ENCODE peak calls at places on chromosomes 4 and X, in nine cellular contexts. C is stimulated activated CD4-positive, alpha-beta T cell treated with anti-CD3 and anti-CD28 coated beads, Interleukin-1b, Interleukin-23, amount 100 ng/mL, for 24 hours; V is Right ventricle myocardium superior; R is memory B cell; B is posterior cingulate gyrus; Z is neuronal stem cell; S is C1 segment of cervical spinal cord; E is stimulated activated CD8-positive, alpha-beta memory T cell treated with anti-CD3 and anti-CD28 coated beads, Interleukin-12 subunit alpha, Interleukin-12 subunit beta, amount 100 ng/mL, for 4 hours; H is right atrium auricular region. W is an unnamed sample.

GRCh38 chrX:149962859-149963757 is 24.8 kb upstream of the EOLA2 start:
- DNase-seq in H (no peak), S (peak; percentile 0), E (no peak), Z (peak; percentile 12), R (no peak), C (no peak), V (no peak), B (peak; percentile 20), W (peak; percentile 49)

GRCh38 chr4:133618963-133619362 is 469.9 kb downstream of the PCDH10 start:
- DNase-seq in B (no peak), V (no peak), H (no peak), Z (no peak), E (no peak), S (no peak), C (no peak), R (no peak), W (no peak)

GRCh38 chrX:130120321-130120731 is 10.0 kb upstream of the ELF4 start:
- DNase-seq in V (no peak), H (no peak), S (no peak), C (no peak), B (no peak), E (no peak), Z (no peak), R (no peak), W (no peak)

GRCh38 chr4:41209187-41209586 is 5.2 kb downstream of the APBB2 start:
- DNase-seq in C (no peak), S (peak; percentile 6), E (no peak), B (no peak), R (no peak), Z (no peak), V (no peak), H (no peak), W (no peak)

GRCh38 chrX:45435481-45435880 is 234.8 kb upstream of the DIPK2B start:
- DNase-seq in C (no peak), H (no peak), V (no peak), R (no peak), E (no peak), S (no peak), B (no peak), Z (no peak), W (no peak)

GRCh38 chrX:115591856-115592842 is 31.2 kb downstream of the PLS3 start:
- DNase-seq in C (no peak), S (no peak), E (no peak), V (no peak), B (no peak), H (no peak), Z (no peak), R (no peak), W (no peak)

GRCh38 chr4:17447675-17448298 is 64.1 kb downstream of the QDPR start:
- DNase-seq in S (no peak), E (no peak), H (no peak), C (peak; percentile 9), V (no peak), Z (peak; percentile 65), R (peak; percentile 15), B (no peak), W (no peak)

GRCh38 chr4:150131581-150132228 is 53.5 kb downstream of the DCLK2 start:
- DNase-seq in R (no peak), H (no peak), Z (no peak), S (peak; percentile 39), V (no peak), C (no peak), E (no peak), B (no peak), W (no peak)

GRCh38 chr4:74531952-74532794 is 87.2 kb downstream of the AREG start:
- DNase-seq in R (peak; percentile 8), S (no peak), C (no peak), E (no peak), Z (peak; percentile 35), V (no peak), H (no peak), B (no peak), W (peak; percentile 50)

GRCh38 chr4:111641813-111642579 is 503.3 kb upstream of the FAM241A start:
- DNase-seq in E (no peak), Z (peak; percentile 75), H (peak; percentile 67), B (peak; percentile 60), C (no peak), S (peak; percentile 3), V (no peak), R (peak; percentile 36), W (peak; percentile 62)

GRCh38 chrX:15167826-15168225 is 102.1 kb downstream of the ASB9 start:
- DNase-seq in C (no peak), Z (no peak), S (no peak), V (no peak), R (no peak), E (no peak), H (no peak), B (no peak), W (no peak)

GRCh38 chr4:88960576-88960975 is 96.4 kb downstream of the FAM13A start:
- DNase-seq in R (no peak), C (no peak), H (no peak), B (no peak), V (no peak), Z (no peak), E (no peak), S (no peak), W (no peak)

GRCh38 chr4:37219251-37219650 is 25.3 kb upstream of the NWD2 start:
- DNase-seq in H (no peak), C (no peak), V (no peak), S (no peak), B (no peak), Z (no peak), R (no peak), E (no peak), W (no peak)

GRCh38 chr4:165325732-165326512 is 1.5 kb upstream of the MSMO1 start:
- DNase-seq in H (no peak), Z (no peak), S (no peak), E (no peak), C (no peak), B (no peak), R (no peak), V (no peak), W (no peak)

GRCh38 chr4:206054-206453 is 81.8 kb downstream of the ZNF718 start:
- DNase-seq in E (no peak), H (no peak), C (no peak), R (no peak), B (no peak), Z (no peak), V (no peak), S (no peak), W (no peak)